ENCODE peak calls at places on chromosomes 12 and 14, in six cellular contexts. C, X, W, T, U and D are unnamed samples.

GRCh38 chr14:69183735-69184134 is 7.6 kb upstream of the EXD2 start:
- DNase-seq in C (no peak), X (no peak), W (no peak), T (peak; percentile 23), U (no peak), D (peak; percentile 4)

GRCh38 chr12:8045952-8046944 is 13.7 kb downstream of the FOXJ2 start:
- DNase-seq in C (peak; percentile 83), X (peak; percentile 84), W (peak; percentile 88), T (peak; percentile 79), U (peak; percentile 75), D (peak; percentile 62)

GRCh38 chr14:89416002-89416995 is 734 bp downstream of the FOXN3 start:
- DNase-seq in C (peak; percentile 99), X (peak; percentile 99), W (peak; percentile 98), T (peak; percentile 100), U (peak; percentile 99), D (peak; percentile 99)

GRCh38 chr14:52080171-52080800 is 11.4 kb upstream of the NID2 start:
- DNase-seq in C (no peak), X (peak; percentile 51), W (no peak), T (peak; percentile 84), U (no peak), D (no peak)

GRCh38 chr14:71507681-71508080 is 424.5 kb upstream of the RGS6 start:
- DNase-seq in C (no peak), X (no peak), W (no peak), T (no peak), U (no peak), D (no peak)

GRCh38 chr14:75310295-75311059 is 31.8 kb downstream of the FOS start:
- DNase-seq in C (peak; percentile 94), X (no peak), W (peak; percentile 86), T (peak; percentile 90), U (no peak), D (peak; percentile 55)

GRCh38 chr12:55996715-55997534 is at the start of gene SUOX:
- DNase-seq in C (peak; percentile 98), X (peak; percentile 98), W (peak; percentile 99), T (peak; percentile 98), U (peak; percentile 7), D (peak; percentile 98)

GRCh38 chr12:111753144-111753881 is 13.4 kb upstream of the ALDH2 start:
- DNase-seq in C (peak; percentile 83), X (peak; percentile 70), W (peak; percentile 90), T (no peak), U (no peak), D (peak; percentile 49)

GRCh38 chr12:109880938-109881337 is 597 bp upstream of the GLTP start:
- DNase-seq in C (no peak), X (no peak), W (no peak), T (no peak), U (no peak), D (no peak)

GRCh38 chr12:52207895-52208294 is 16.1 kb upstream of the KRT80 start:
- DNase-seq in C (peak; percentile 91), X (no peak), W (no peak), T (no peak), U (no peak), D (peak; percentile 92)

GRCh38 chr12:3004655-3005565 is 45.7 kb downstream of the TEAD4 start:
- DNase-seq in C (no peak), X (no peak), W (no peak), T (no peak), U (no peak), D (peak; percentile 12)

GRCh38 chr12:113684908-113685512 is 213.3 kb upstream of the LHX5 start:
- DNase-seq in C (no peak), X (no peak), W (no peak), T (no peak), U (no peak), D (no peak)

GRCh38 chr14:103020271-103020910 is 37.0 kb downstream of the CDC42BPB start:
- DNase-seq in C (no peak), X (no peak), W (no peak), T (no peak), U (no peak), D (no peak)

GRCh38 chr12:82149045-82149444 is 209.1 kb downstream of the CCDC59 start:
- DNase-seq in C (no peak), X (no peak), W (no peak), T (no peak), U (no peak), D (no peak)

GRCh38 chr12:53062977-53063707 is 13.3 kb downstream of the TNS2 start:
- DNase-seq in C (peak; percentile 77), X (peak; percentile 31), W (peak; percentile 53), T (no peak), U (no peak), D (no peak)

GRCh38 chr12:27602516-27602915 is 78.5 kb downstream of the PPFIBP1 start:
- DNase-seq in C (no peak), X (no peak), W (no peak), T (no peak), U (no peak), D (no peak)

GRCh38 chr12:17982556-17982955 is 107.4 kb downstream of the RERGL start:
- DNase-seq in C (no peak), X (no peak), W (no peak), T (no peak), U (no peak), D (no peak)

GRCh38 chr12:13347241-13348043 is 150.9 kb downstream of the EMP1 start:
- DNase-seq in C (no peak), X (no peak), W (no peak), T (peak; percentile 70), U (no peak), D (peak; percentile 66)

GRCh38 chr12:123364532-123365140 is at the start of gene SBNO1:
- DNase-seq in C (peak; percentile 98), X (peak; percentile 92), W (peak; percentile 93), T (peak; percentile 76), U (peak; percentile 83), D (peak; percentile 82)

GRCh38 chr12:104741497-104742367 is 216.4 kb downstream of the SLC41A2 start:
- DNase-seq in C (no peak), X (no peak), W (no peak), T (no peak), U (no peak), D (no peak)

GRCh38 chr12:93229494-93230310 is 148.0 kb upstream of the NUDT4 start:
- DNase-seq in C (no peak), X (no peak), W (no peak), T (peak; percentile 90), U (no peak), D (peak; percentile 45)

GRCh38 chr12:4441355-4442330 is 4.0 kb downstream of the FGF6 start:
- DNase-seq in C (no peak), X (peak; percentile 32), W (no peak), T (peak; percentile 46), U (no peak), D (peak; percentile 49)

GRCh38 chr12:109727039-109727723 is 13.6 kb downstream of the FAM222A start:
- DNase-seq in C (peak; percentile 64), X (peak; percentile 28), W (peak; percentile 45), T (no peak), U (no peak), D (no peak)

GRCh38 chr14:54617467-54617866 is 50.5 kb downstream of the SAMD4A start:
- DNase-seq in C (no peak), X (no peak), W (no peak), T (no peak), U (no peak), D (no peak)

GRCh38 chr12:6602526-6602925 is 4.7 kb downstream of the CHD4 start:
- DNase-seq in C (no peak), X (no peak), W (no peak), T (no peak), U (no peak), D (no peak)
- H3K36me3 ChIP-seq in C (peaks cover 48% of the 10 kb centered on the region), X (peaks cover 16% of the 10 kb centered on the region), W (no peaks in the 10 kb centered on the region), T (peaks cover 56% of the 10 kb centered on the region), U (peaks cover 41% of the 10 kb centered on the region), D (peaks cover 81% of the 10 kb centered on the region)

DNA sequence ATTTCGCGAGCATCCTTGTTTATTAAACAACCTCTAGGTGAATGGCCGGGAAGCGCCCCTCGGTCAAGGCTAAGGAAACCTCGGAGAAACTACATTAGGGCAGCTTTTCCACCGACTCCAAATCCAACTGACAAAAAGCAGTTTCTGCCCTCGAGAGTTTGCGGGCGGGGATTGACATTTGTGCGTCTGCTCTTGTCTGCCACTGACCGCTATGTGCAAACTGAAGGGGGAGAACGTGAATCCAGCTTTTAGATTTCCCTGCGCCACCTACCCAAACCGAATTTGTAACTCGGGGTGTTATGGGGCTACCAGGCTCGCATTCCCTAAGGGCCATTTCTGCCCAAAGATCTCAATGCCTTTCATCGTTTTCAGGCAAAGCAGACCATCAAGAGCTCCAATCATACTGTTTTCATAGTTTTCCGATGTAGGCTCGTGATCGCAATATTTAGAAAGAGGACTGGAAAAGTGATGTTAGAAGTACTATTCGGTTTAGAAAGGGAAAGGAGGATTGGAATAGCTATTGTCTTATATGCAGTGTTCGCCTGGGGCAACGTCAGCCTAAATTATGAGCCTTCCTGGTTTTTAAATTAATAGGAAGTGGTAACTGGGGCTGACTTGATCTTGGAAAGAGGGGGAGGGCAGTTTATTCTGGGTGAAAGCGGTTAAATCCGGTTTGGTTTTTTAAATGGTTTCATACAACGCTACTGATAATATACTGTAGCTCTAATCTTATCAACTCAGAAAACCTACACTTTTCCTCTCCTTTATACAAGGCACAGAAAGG is 45.4 kb downstream of the BCAT1 start:
- DNase-seq in C (no peak), X (no peak), W (no peak), T (no peak), U (no peak), D (peak; percentile 28)
- H3K4me3 ChIP-seq in C (peak overlapping the region; percentile 63), X (no peak overlapping the region), W (peak overlapping the region; percentile 67), T (peak overlapping the region; percentile 67), U (peak overlapping the region; percentile 11), D (peak overlapping the region; percentile 59)

DNA sequence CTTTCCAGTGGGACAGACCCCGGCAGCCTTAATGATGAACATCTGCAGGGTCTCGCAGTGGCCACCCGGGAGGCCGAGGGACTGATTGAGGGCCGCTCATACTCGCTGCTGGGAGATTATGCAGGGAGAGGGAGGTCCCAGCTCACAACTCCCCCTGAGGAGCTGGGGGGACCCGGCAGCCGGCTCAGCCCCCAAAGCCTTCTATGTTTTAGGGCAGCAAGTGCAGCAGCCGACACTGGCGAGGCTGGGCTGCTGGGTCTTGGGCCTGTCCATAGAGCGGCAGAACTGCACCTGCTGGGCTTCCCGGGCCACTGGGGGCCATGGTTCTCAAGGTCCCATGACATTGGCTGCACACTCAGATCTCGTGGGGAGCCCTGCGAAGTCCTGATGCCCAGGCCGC is 110.7 kb downstream of the RFLNA start:
- DNase-seq in C (no peak), X (no peak), W (no peak), T (no peak), U (no peak), D (no peak)
- H3K36me3 ChIP-seq in C (peaks cover 6% of the 10 kb centered on the region), X (no peaks in the 10 kb centered on the region), W (no peaks in the 10 kb centered on the region), T (peaks cover 32% of the 10 kb centered on the region), U (no peaks in the 10 kb centered on the region), D (peaks cover 34% of the 10 kb centered on the region)

GRCh38 chr14:26595922-26596721 is 1.7 kb downstream of the NOVA1 start:
- DNase-seq in C (no peak), X (no peak), W (no peak), T (no peak), U (no peak), D (no peak)
- H3K4me3 ChIP-seq in C (peak overlapping the region; percentile 85), X (no peak overlapping the region), W (peak overlapping the region; percentile 47), T (peak overlapping the region; percentile 69), U (no peak overlapping the region), D (peak overlapping the region; percentile 53)

DNA sequence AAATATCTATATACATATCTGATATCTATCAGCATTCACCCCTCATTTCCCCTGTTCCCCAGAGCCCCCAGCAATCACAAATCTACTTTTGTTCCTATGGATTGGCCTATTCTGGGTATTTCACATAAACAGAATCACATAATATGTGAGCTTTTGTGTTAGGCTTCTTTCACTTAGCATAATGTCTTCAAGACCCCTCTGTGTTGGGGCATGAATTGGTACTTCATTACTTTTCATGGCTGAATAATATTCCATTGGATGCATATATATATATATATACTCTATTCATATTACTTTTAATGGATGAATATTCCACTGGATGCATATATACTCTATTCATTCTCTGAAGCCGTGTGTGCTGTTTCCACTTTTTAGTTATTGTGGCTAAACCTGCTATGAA is 28.7 kb downstream of the CAMKK2 start:
- DNase-seq in C (no peak), X (no peak), W (no peak), T (no peak), U (no peak), D (no peak)
- H3K36me3 ChIP-seq in C (peaks cover 21% of the 10 kb centered on the region), X (no peaks in the 10 kb centered on the region), W (no peaks in the 10 kb centered on the region), T (peaks cover 29% of the 10 kb centered on the region), U (peaks cover 7% of the 10 kb centered on the region), D (peaks cover 34% of the 10 kb centered on the region)